ENCODE peak calls at places on chromosomes 13 and 19, in seven cellular contexts. One of them, this sample, is unnamed.

GRCh38 chr13:24214528-24214927 is 54.0 kb downstream of the SPATA13 start:
- DNase-seq in stimulated activated CD4-positive, alpha-beta T cell treated with anti-CD3 and anti-CD28 coated beads, Interleukin-1b, Interleukin-23, amount 100 ng/mL, for 1 hour: no peak
- DNase-seq in Peyer's patch: no peak
- DNase-seq in HTR-8/SVneo: no peak
- DNase-seq in RWPE1: no peak
- DNase-seq in stimulated activated CD8-positive, alpha-beta memory T cell treated with anti-CD3 and anti-CD28 coated beads, Interleukin-4, amount 100 ng/mL, for 48 hours: no peak
- DNase-seq in SW480: no peak
- DNase-seq in this sample: no peak

GRCh38 chr13:110714798-110715394 is 1.4 kb downstream of the ING1 start:
- DNase-seq in stimulated activated CD8-positive, alpha-beta memory T cell treated with anti-CD3 and anti-CD28 coated beads, Interleukin-4, amount 100 ng/mL, for 48 hours: peak
- DNase-seq in stimulated activated CD4-positive, alpha-beta T cell treated with anti-CD3 and anti-CD28 coated beads, Interleukin-1b, Interleukin-23, amount 100 ng/mL, for 1 hour: peak
- DNase-seq in RWPE1: no peak
- DNase-seq in Peyer's patch: peak
- DNase-seq in HTR-8/SVneo: no peak
- DNase-seq in SW480: peak
- DNase-seq in this sample: no peak

GRCh38 chr13:26502826-26503225 is 54.7 kb upstream of the WASF3 start:
- DNase-seq in RWPE1: no peak
- DNase-seq in HTR-8/SVneo: no peak
- DNase-seq in SW480: no peak
- DNase-seq in stimulated activated CD8-positive, alpha-beta memory T cell treated with anti-CD3 and anti-CD28 coated beads, Interleukin-4, amount 100 ng/mL, for 48 hours: peak
- DNase-seq in Peyer's patch: no peak
- DNase-seq in stimulated activated CD4-positive, alpha-beta T cell treated with anti-CD3 and anti-CD28 coated beads, Interleukin-1b, Interleukin-23, amount 100 ng/mL, for 1 hour: no peak
- DNase-seq in this sample: no peak

GRCh38 chr13:96782186-96782585 is 212.1 kb downstream of the OXGR1 start:
- DNase-seq in stimulated activated CD4-positive, alpha-beta T cell treated with anti-CD3 and anti-CD28 coated beads, Interleukin-1b, Interleukin-23, amount 100 ng/mL, for 1 hour: no peak
- DNase-seq in SW480: no peak
- DNase-seq in stimulated activated CD8-positive, alpha-beta memory T cell treated with anti-CD3 and anti-CD28 coated beads, Interleukin-4, amount 100 ng/mL, for 48 hours: no peak
- DNase-seq in HTR-8/SVneo: no peak
- DNase-seq in Peyer's patch: no peak
- DNase-seq in RWPE1: no peak
- DNase-seq in this sample: no peak

GRCh38 chr19:15101479-15102082 is 5.6 kb upstream of the SYDE1 start:
- DNase-seq in SW480: no peak
- DNase-seq in stimulated activated CD4-positive, alpha-beta T cell treated with anti-CD3 and anti-CD28 coated beads, Interleukin-1b, Interleukin-23, amount 100 ng/mL, for 1 hour: no peak
- DNase-seq in Peyer's patch: peak
- DNase-seq in RWPE1: no peak
- DNase-seq in stimulated activated CD8-positive, alpha-beta memory T cell treated with anti-CD3 and anti-CD28 coated beads, Interleukin-4, amount 100 ng/mL, for 48 hours: peak
- DNase-seq in HTR-8/SVneo: no peak
- DNase-seq in this sample: no peak

GRCh38 chr19:40542197-40542859 is 34.3 kb upstream of the SHKBP1 start:
- DNase-seq in SW480: no peak
- DNase-seq in stimulated activated CD4-positive, alpha-beta T cell treated with anti-CD3 and anti-CD28 coated beads, Interleukin-1b, Interleukin-23, amount 100 ng/mL, for 1 hour: no peak
- DNase-seq in HTR-8/SVneo: no peak
- DNase-seq in Peyer's patch: peak
- DNase-seq in RWPE1: no peak
- DNase-seq in stimulated activated CD8-positive, alpha-beta memory T cell treated with anti-CD3 and anti-CD28 coated beads, Interleukin-4, amount 100 ng/mL, for 48 hours: no peak
- DNase-seq in this sample: no peak

GRCh38 chr13:25771641-25772478 is 280.0 kb downstream of the SHISA2 start:
- DNase-seq in Peyer's patch: no peak
- DNase-seq in SW480: no peak
- DNase-seq in stimulated activated CD8-positive, alpha-beta memory T cell treated with anti-CD3 and anti-CD28 coated beads, Interleukin-4, amount 100 ng/mL, for 48 hours: no peak
- DNase-seq in stimulated activated CD4-positive, alpha-beta T cell treated with anti-CD3 and anti-CD28 coated beads, Interleukin-1b, Interleukin-23, amount 100 ng/mL, for 1 hour: no peak
- DNase-seq in HTR-8/SVneo: peak
- DNase-seq in RWPE1: no peak
- DNase-seq in this sample: no peak

GRCh38 chr19:11821474-11821873 is 7.4 kb downstream of the ZNF440 start:
- DNase-seq in SW480: no peak
- DNase-seq in stimulated activated CD4-positive, alpha-beta T cell treated with anti-CD3 and anti-CD28 coated beads, Interleukin-1b, Interleukin-23, amount 100 ng/mL, for 1 hour: no peak
- DNase-seq in stimulated activated CD8-positive, alpha-beta memory T cell treated with anti-CD3 and anti-CD28 coated beads, Interleukin-4, amount 100 ng/mL, for 48 hours: no peak
- DNase-seq in HTR-8/SVneo: no peak
- DNase-seq in Peyer's patch: no peak
- DNase-seq in RWPE1: no peak
- DNase-seq in this sample: no peak

GRCh38 chr13:23321534-23322241 is 111.8 kb downstream of the SACS start:
- DNase-seq in HTR-8/SVneo: peak
- DNase-seq in stimulated activated CD8-positive, alpha-beta memory T cell treated with anti-CD3 and anti-CD28 coated beads, Interleukin-4, amount 100 ng/mL, for 48 hours: no peak
- DNase-seq in stimulated activated CD4-positive, alpha-beta T cell treated with anti-CD3 and anti-CD28 coated beads, Interleukin-1b, Interleukin-23, amount 100 ng/mL, for 1 hour: no peak
- DNase-seq in RWPE1: peak
- DNase-seq in Peyer's patch: peak
- DNase-seq in SW480: peak
- DNase-seq in this sample: no peak

GRCh38 chr13:102699419-102699961 is 4.6 kb upstream of the METTL21C start:
- DNase-seq in Peyer's patch: no peak
- DNase-seq in stimulated activated CD8-positive, alpha-beta memory T cell treated with anti-CD3 and anti-CD28 coated beads, Interleukin-4, amount 100 ng/mL, for 48 hours: no peak
- DNase-seq in RWPE1: no peak
- DNase-seq in SW480: no peak
- DNase-seq in stimulated activated CD4-positive, alpha-beta T cell treated with anti-CD3 and anti-CD28 coated beads, Interleukin-1b, Interleukin-23, amount 100 ng/mL, for 1 hour: no peak
- DNase-seq in HTR-8/SVneo: no peak
- DNase-seq in this sample: no peak

GRCh38 chr13:48562296-48563066 is 29.6 kb upstream of the RCBTB2 start:
- DNase-seq in stimulated activated CD8-positive, alpha-beta memory T cell treated with anti-CD3 and anti-CD28 coated beads, Interleukin-4, amount 100 ng/mL, for 48 hours: peak
- DNase-seq in stimulated activated CD4-positive, alpha-beta T cell treated with anti-CD3 and anti-CD28 coated beads, Interleukin-1b, Interleukin-23, amount 100 ng/mL, for 1 hour: no peak
- DNase-seq in RWPE1: no peak
- DNase-seq in HTR-8/SVneo: no peak
- DNase-seq in SW480: no peak
- DNase-seq in Peyer's patch: peak
- DNase-seq in this sample: no peak

GRCh38 chr19:2552859-2553258 is 76.9 kb downstream of the GADD45B start:
- DNase-seq in stimulated activated CD4-positive, alpha-beta T cell treated with anti-CD3 and anti-CD28 coated beads, Interleukin-1b, Interleukin-23, amount 100 ng/mL, for 1 hour: no peak
- DNase-seq in SW480: no peak
- DNase-seq in HTR-8/SVneo: no peak
- DNase-seq in stimulated activated CD8-positive, alpha-beta memory T cell treated with anti-CD3 and anti-CD28 coated beads, Interleukin-4, amount 100 ng/mL, for 48 hours: peak
- DNase-seq in RWPE1: no peak
- DNase-seq in Peyer's patch: peak
- DNase-seq in this sample: no peak

GRCh38 chr13:75825161-75825560 is 189.0 kb downstream of the LMO7 start:
- DNase-seq in stimulated activated CD8-positive, alpha-beta memory T cell treated with anti-CD3 and anti-CD28 coated beads, Interleukin-4, amount 100 ng/mL, for 48 hours: no peak
- DNase-seq in RWPE1: no peak
- DNase-seq in stimulated activated CD4-positive, alpha-beta T cell treated with anti-CD3 and anti-CD28 coated beads, Interleukin-1b, Interleukin-23, amount 100 ng/mL, for 1 hour: no peak
- DNase-seq in SW480: no peak
- DNase-seq in Peyer's patch: no peak
- DNase-seq in HTR-8/SVneo: no peak
- DNase-seq in this sample: no peak

GRCh38 chr13:75258159-75258782 is 223.7 kb downstream of the TBC1D4 start:
- DNase-seq in RWPE1: peak
- DNase-seq in stimulated activated CD8-positive, alpha-beta memory T cell treated with anti-CD3 and anti-CD28 coated beads, Interleukin-4, amount 100 ng/mL, for 48 hours: no peak
- DNase-seq in stimulated activated CD4-positive, alpha-beta T cell treated with anti-CD3 and anti-CD28 coated beads, Interleukin-1b, Interleukin-23, amount 100 ng/mL, for 1 hour: no peak
- DNase-seq in Peyer's patch: no peak
- DNase-seq in SW480: peak
- DNase-seq in HTR-8/SVneo: peak
- DNase-seq in this sample: no peak

GRCh38 chr13:85148009-85148408 is 651.2 kb downstream of the SLITRK6 start:
- DNase-seq in RWPE1: no peak
- DNase-seq in Peyer's patch: no peak
- DNase-seq in HTR-8/SVneo: no peak
- DNase-seq in SW480: no peak
- DNase-seq in stimulated activated CD4-positive, alpha-beta T cell treated with anti-CD3 and anti-CD28 coated beads, Interleukin-1b, Interleukin-23, amount 100 ng/mL, for 1 hour: no peak
- DNase-seq in stimulated activated CD8-positive, alpha-beta memory T cell treated with anti-CD3 and anti-CD28 coated beads, Interleukin-4, amount 100 ng/mL, for 48 hours: no peak
- DNase-seq in this sample: no peak

GRCh38 chr13:32009362-32009761 is 22.2 kb upstream of the FRY start:
- DNase-seq in RWPE1: no peak
- DNase-seq in Peyer's patch: no peak
- DNase-seq in SW480: no peak
- DNase-seq in stimulated activated CD4-positive, alpha-beta T cell treated with anti-CD3 and anti-CD28 coated beads, Interleukin-1b, Interleukin-23, amount 100 ng/mL, for 1 hour: no peak
- DNase-seq in HTR-8/SVneo: no peak
- DNase-seq in stimulated activated CD8-positive, alpha-beta memory T cell treated with anti-CD3 and anti-CD28 coated beads, Interleukin-4, amount 100 ng/mL, for 48 hours: no peak
- DNase-seq in this sample: no peak

GRCh38 chr19:10112037-10112751 is 701 bp downstream of the P2RY11 start:
- DNase-seq in SW480: no peak
- DNase-seq in RWPE1: no peak
- DNase-seq in stimulated activated CD4-positive, alpha-beta T cell treated with anti-CD3 and anti-CD28 coated beads, Interleukin-1b, Interleukin-23, amount 100 ng/mL, for 1 hour: no peak
- DNase-seq in Peyer's patch: no peak
- DNase-seq in HTR-8/SVneo: no peak
- DNase-seq in stimulated activated CD8-positive, alpha-beta memory T cell treated with anti-CD3 and anti-CD28 coated beads, Interleukin-4, amount 100 ng/mL, for 48 hours: peak
- DNase-seq in this sample: no peak

GRCh38 chr13:26727122-26727521 is 33.5 kb downstream of the GPR12 start:
- DNase-seq in stimulated activated CD4-positive, alpha-beta T cell treated with anti-CD3 and anti-CD28 coated beads, Interleukin-1b, Interleukin-23, amount 100 ng/mL, for 1 hour: no peak
- DNase-seq in stimulated activated CD8-positive, alpha-beta memory T cell treated with anti-CD3 and anti-CD28 coated beads, Interleukin-4, amount 100 ng/mL, for 48 hours: no peak
- DNase-seq in HTR-8/SVneo: no peak
- DNase-seq in RWPE1: no peak
- DNase-seq in Peyer's patch: no peak
- DNase-seq in SW480: no peak
- DNase-seq in this sample: no peak

GRCh38 chr19:38564981-38565685 is 52.6 kb downstream of the MAP4K1 start:
- DNase-seq in stimulated activated CD4-positive, alpha-beta T cell treated with anti-CD3 and anti-CD28 coated beads, Interleukin-1b, Interleukin-23, amount 100 ng/mL, for 1 hour: no peak
- DNase-seq in Peyer's patch: peak
- DNase-seq in HTR-8/SVneo: no peak
- DNase-seq in RWPE1: no peak
- DNase-seq in SW480: no peak
- DNase-seq in stimulated activated CD8-positive, alpha-beta memory T cell treated with anti-CD3 and anti-CD28 coated beads, Interleukin-4, amount 100 ng/mL, for 48 hours: peak
- DNase-seq in this sample: no peak

GRCh38 chr13:59497845-59498244 is 665.9 kb downstream of the DIAPH3 start:
- DNase-seq in Peyer's patch: no peak
- DNase-seq in RWPE1: no peak
- DNase-seq in stimulated activated CD4-positive, alpha-beta T cell treated with anti-CD3 and anti-CD28 coated beads, Interleukin-1b, Interleukin-23, amount 100 ng/mL, for 1 hour: no peak
- DNase-seq in SW480: no peak
- DNase-seq in HTR-8/SVneo: no peak
- DNase-seq in stimulated activated CD8-positive, alpha-beta memory T cell treated with anti-CD3 and anti-CD28 coated beads, Interleukin-4, amount 100 ng/mL, for 48 hours: no peak
- DNase-seq in this sample: no peak

GRCh38 chr13:40974460-40975407 is 44.4 kb downstream of the ELF1 start:
- DNase-seq in Peyer's patch: peak
- DNase-seq in stimulated activated CD8-positive, alpha-beta memory T cell treated with anti-CD3 and anti-CD28 coated beads, Interleukin-4, amount 100 ng/mL, for 48 hours: no peak
- DNase-seq in RWPE1: no peak
- DNase-seq in HTR-8/SVneo: peak
- DNase-seq in SW480: peak
- DNase-seq in stimulated activated CD4-positive, alpha-beta T cell treated with anti-CD3 and anti-CD28 coated beads, Interleukin-1b, Interleukin-23, amount 100 ng/mL, for 1 hour: no peak
- DNase-seq in this sample: no peak

GRCh38 chr19:5903054-5903501 is 512 bp downstream of the NDUFA11 start:
- DNase-seq in stimulated activated CD4-positive, alpha-beta T cell treated with anti-CD3 and anti-CD28 coated beads, Interleukin-1b, Interleukin-23, amount 100 ng/mL, for 1 hour: no peak
- DNase-seq in Peyer's patch: no peak
- DNase-seq in HTR-8/SVneo: no peak
- DNase-seq in stimulated activated CD8-positive, alpha-beta memory T cell treated with anti-CD3 and anti-CD28 coated beads, Interleukin-4, amount 100 ng/mL, for 48 hours: peak
- DNase-seq in RWPE1: peak
- DNase-seq in SW480: no peak
- DNase-seq in this sample: no peak

GRCh38 chr19:46935066-46935663 is 74.4 kb downstream of the ARHGAP35 start:
- DNase-seq in Peyer's patch: no peak
- DNase-seq in stimulated activated CD8-positive, alpha-beta memory T cell treated with anti-CD3 and anti-CD28 coated beads, Interleukin-4, amount 100 ng/mL, for 48 hours: no peak
- DNase-seq in RWPE1: no peak
- DNase-seq in SW480: no peak
- DNase-seq in stimulated activated CD4-positive, alpha-beta T cell treated with anti-CD3 and anti-CD28 coated beads, Interleukin-1b, Interleukin-23, amount 100 ng/mL, for 1 hour: no peak
- DNase-seq in HTR-8/SVneo: no peak
- DNase-seq in this sample: no peak

GRCh38 chr13:31675521-31675953 is 63.8 kb upstream of the RXFP2 start:
- DNase-seq in HTR-8/SVneo: no peak
- DNase-seq in Peyer's patch: no peak
- DNase-seq in RWPE1: no peak
- DNase-seq in stimulated activated CD8-positive, alpha-beta memory T cell treated with anti-CD3 and anti-CD28 coated beads, Interleukin-4, amount 100 ng/mL, for 48 hours: no peak
- DNase-seq in SW480: no peak
- DNase-seq in stimulated activated CD4-positive, alpha-beta T cell treated with anti-CD3 and anti-CD28 coated beads, Interleukin-1b, Interleukin-23, amount 100 ng/mL, for 1 hour: no peak
- DNase-seq in this sample: no peak

GRCh38 chr19:4660181-4660791 is 9.9 kb downstream of the MYDGF start:
- DNase-seq in SW480: peak
- DNase-seq in stimulated activated CD8-positive, alpha-beta memory T cell treated with anti-CD3 and anti-CD28 coated beads, Interleukin-4, amount 100 ng/mL, for 48 hours: no peak
- DNase-seq in stimulated activated CD4-positive, alpha-beta T cell treated with anti-CD3 and anti-CD28 coated beads, Interleukin-1b, Interleukin-23, amount 100 ng/mL, for 1 hour: no peak
- DNase-seq in RWPE1: no peak
- DNase-seq in Peyer's patch: no peak
- DNase-seq in HTR-8/SVneo: no peak
- DNase-seq in this sample: no peak

GRCh38 chr19:40803857-40804782 is 5.1 kb downstream of the EGLN2 start:
- DNase-seq in SW480: no peak
- DNase-seq in RWPE1: no peak
- DNase-seq in stimulated activated CD4-positive, alpha-beta T cell treated with anti-CD3 and anti-CD28 coated beads, Interleukin-1b, Interleukin-23, amount 100 ng/mL, for 1 hour: no peak
- DNase-seq in HTR-8/SVneo: no peak
- DNase-seq in Peyer's patch: peak
- DNase-seq in stimulated activated CD8-positive, alpha-beta memory T cell treated with anti-CD3 and anti-CD28 coated beads, Interleukin-4, amount 100 ng/mL, for 48 hours: peak
- DNase-seq in this sample: no peak

GRCh38 chr13:52162279-52163101 is 3.1 kb upstream of the NEK3 start:
- DNase-seq in stimulated activated CD8-positive, alpha-beta memory T cell treated with anti-CD3 and anti-CD28 coated beads, Interleukin-4, amount 100 ng/mL, for 48 hours: no peak
- DNase-seq in HTR-8/SVneo: peak
- DNase-seq in Peyer's patch: no peak
- DNase-seq in RWPE1: no peak
- DNase-seq in SW480: peak
- DNase-seq in stimulated activated CD4-positive, alpha-beta T cell treated with anti-CD3 and anti-CD28 coated beads, Interleukin-1b, Interleukin-23, amount 100 ng/mL, for 1 hour: no peak
- DNase-seq in this sample: no peak

GRCh38 chr19:19956431-19957075 is 55.8 kb downstream of the ZNF93 start:
- DNase-seq in Peyer's patch: no peak
- DNase-seq in HTR-8/SVneo: no peak
- DNase-seq in stimulated activated CD8-positive, alpha-beta memory T cell treated with anti-CD3 and anti-CD28 coated beads, Interleukin-4, amount 100 ng/mL, for 48 hours: no peak
- DNase-seq in stimulated activated CD4-positive, alpha-beta T cell treated with anti-CD3 and anti-CD28 coated beads, Interleukin-1b, Interleukin-23, amount 100 ng/mL, for 1 hour: no peak
- DNase-seq in SW480: no peak
- DNase-seq in RWPE1: no peak
- DNase-seq in this sample: no peak

This sample was measured in cortex of kidney.